ENCODE peak calls at places on chromosomes 3 and 15, in eight cellular contexts. Q is OCI-LY7; X is CD4-positive, CD25-positive, alpha-beta regulatory T cell; M is A549; Z is astrocyte of the spinal cord; G is RWPE2; U is IMR-90; S is dorsolateral prefrontal cortex. K is an unnamed sample.

GRCh38 chr3:3015472-3016089 is 94.6 kb downstream of the IL5RA start:
- DNase-seq in S (no peak), G (no peak), X (peak; percentile 2), M (peak; percentile 40), U (peak; percentile 23), Q (no peak), Z (peak; percentile 10), K (no peak)

GRCh38 chr15:70476441-70476840 is 286.9 kb downstream of the UACA start:
- DNase-seq in X (no peak), M (no peak), G (no peak), Z (no peak), S (no peak), U (no peak), Q (no peak), K (no peak)

GRCh38 chr15:78681306-78682012 is 40.4 kb upstream of the CHRNB4 start:
- DNase-seq in G (peak; percentile 31), X (no peak), U (no peak), Z (no peak), S (no peak), Q (no peak), M (no peak), K (no peak)

GRCh38 chr3:116140100-116140689 is 305.1 kb downstream of the LSAMP start:
- DNase-seq in M (peak; percentile 10), U (peak; percentile 47), Q (peak; percentile 43), X (peak; percentile 4), Z (peak; percentile 65), S (no peak), G (no peak), K (no peak)

GRCh38 chr15:28977377-28978010 is 91.7 kb downstream of the APBA2 start:
- DNase-seq in X (no peak), Q (no peak), Z (peak; percentile 96), U (peak; percentile 98), S (peak; percentile 80), M (peak; percentile 91), G (peak; percentile 95), K (no peak)

GRCh38 chr15:65066001-65066634 is 1.7 kb downstream of the RASL12 start:
- DNase-seq in X (no peak), S (no peak), Q (no peak), G (no peak), Z (no peak), M (no peak), U (peak; percentile 36), K (no peak)

GRCh38 chr3:96331341-96331740 is 483.1 kb upstream of the EPHA6 start:
- DNase-seq in U (no peak), Z (peak; percentile 0), G (no peak), Q (no peak), M (peak; percentile 12), X (no peak), S (no peak), K (no peak)

GRCh38 chr3:29693863-29694262 is 413.0 kb downstream of the RBMS3 start:
- DNase-seq in M (peak; percentile 85), X (no peak), Q (no peak), G (peak; percentile 83), U (peak; percentile 87), S (no peak), Z (peak; percentile 86), K (no peak)

GRCh38 chr3:15948403-15948802 is 150.6 kb upstream of the ANKRD28 start:
- DNase-seq in U (no peak), S (no peak), Z (no peak), X (no peak), G (no peak), Q (no peak), M (no peak), K (no peak)

GRCh38 chr15:68304611-68305337 is 27.2 kb downstream of the FEM1B start:
- DNase-seq in Z (no peak), G (no peak), Q (no peak), U (no peak), M (no peak), S (peak; percentile 29), X (no peak), K (no peak)

DNA sequence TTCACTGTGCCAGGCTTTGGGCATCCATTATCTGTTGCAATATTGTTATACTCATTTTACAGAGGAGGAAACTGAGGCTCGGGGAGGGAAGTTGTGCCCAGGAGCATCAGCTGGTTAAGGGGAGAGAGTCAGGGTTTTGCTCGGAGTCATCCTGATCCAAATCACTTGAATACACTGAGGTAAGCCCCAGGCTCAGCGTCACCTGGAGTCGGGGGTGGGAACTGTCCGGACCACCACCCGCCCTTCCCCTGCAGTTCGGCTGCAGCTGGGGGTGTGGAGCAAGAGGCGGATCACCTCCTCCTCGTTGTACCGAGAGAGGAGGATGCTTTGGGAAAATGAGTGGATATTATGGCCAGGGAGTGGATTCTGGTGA is 646 bp downstream of the HRH1 start:
- DNase-seq in X (no peak), G (no peak), M (no peak), Z (peak; percentile 48), U (peak; percentile 38), Q (no peak), S (no peak), K (no peak)
- H3K4me3 ChIP-seq in X (no peak overlapping the region), G (peak overlapping the region; percentile 77), M (peak overlapping the region; percentile 56), Z (peak overlapping the region; percentile 74), U (peak overlapping the region; percentile 78), Q (no peak overlapping the region), S (peak overlapping the region; percentile 65), K (no peak overlapping the region)

DNA sequence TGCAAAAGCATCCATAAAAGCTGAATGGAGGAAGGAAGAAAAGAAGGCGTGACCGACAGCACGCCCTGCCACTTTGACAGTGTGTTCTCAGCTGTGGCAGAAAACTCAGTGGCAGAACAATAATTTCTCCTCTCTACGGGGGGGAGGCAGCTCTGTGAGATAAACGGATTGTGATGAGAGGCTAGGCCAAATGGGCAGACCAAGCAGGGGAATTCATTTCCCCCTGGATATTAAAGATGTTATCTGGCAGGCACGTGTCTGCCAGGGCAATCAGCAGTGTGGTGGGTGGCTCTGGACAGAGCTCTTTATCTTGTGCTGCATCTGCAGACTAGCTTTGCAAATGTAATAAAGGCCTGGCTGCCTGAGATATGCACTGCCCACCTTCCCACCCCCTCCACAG is 1.9 kb upstream of the RMDN3 start:
- DNase-seq in G (no peak), S (no peak), U (no peak), Z (no peak), X (no peak), M (no peak), Q (no peak), K (no peak)
- H3K4me3 ChIP-seq in G (no peak overlapping the region), S (no peak overlapping the region), U (no peak overlapping the region), Z (no peak overlapping the region), X (no peak overlapping the region), M (no peak overlapping the region), Q (no peak overlapping the region), K (no peak overlapping the region)

GRCh38 chr15:97962263-97962662 is 1.8 kb downstream of the ARRDC4 start:
- DNase-seq in M (no peak), U (no peak), X (no peak), G (no peak), S (no peak), Q (no peak), Z (no peak), K (no peak)
- H3K4me3 ChIP-seq in M (no peak overlapping the region), U (no peak overlapping the region), X (no peak overlapping the region), G (peak overlapping the region; percentile 81), S (no peak overlapping the region), Q (no peak overlapping the region), Z (no peak overlapping the region), K (no peak overlapping the region)

DNA sequence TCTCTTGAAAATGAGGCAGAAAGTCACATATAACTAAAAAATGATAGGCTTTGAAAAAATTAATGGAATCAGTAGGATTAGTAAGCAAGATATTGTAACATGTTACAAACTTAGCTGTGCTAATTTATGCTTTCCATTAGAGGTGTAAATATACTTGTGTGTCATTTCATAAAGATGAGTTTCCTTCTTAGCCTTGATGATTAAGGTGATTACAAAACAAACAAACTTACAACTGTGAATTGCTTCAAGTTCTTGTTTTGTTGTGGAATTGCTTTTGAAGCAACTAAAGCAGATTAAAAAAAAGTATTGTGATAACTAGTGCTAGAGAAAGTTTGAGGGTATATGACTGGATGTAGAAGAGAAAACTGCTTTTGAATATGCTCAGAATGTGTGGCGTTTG is 87.9 kb downstream of the DIPK2A start:
- DNase-seq in M (no peak), S (no peak), Z (no peak), X (no peak), G (no peak), Q (no peak), U (no peak), K (no peak)
- H3K4me3 ChIP-seq in M (no peak overlapping the region), S (no peak overlapping the region), Z (no peak overlapping the region), X (no peak overlapping the region), G (no peak overlapping the region), Q (no peak overlapping the region), U (no peak overlapping the region), K (no peak overlapping the region)